ENCODE peak calls at places on chromosomes 1 and 21, in five cellular contexts. G is MM.1S, U is omental fat pad, V is stomach, T is neural crest cell. K is an unnamed sample.

GRCh38 chr1:38858833-38859560 is 575 bp downstream of the RRAGC start:
- DNase-seq in G (peak), U (peak), V (peak), T (no peak), K (peak)

GRCh38 chr1:206895837-206896242 is 1.4 kb upstream of the IL24 start:
- DNase-seq in G (no peak), U (no peak), V (peak), T (no peak), K (peak)

GRCh38 chr1:10598088-10598712 is 123.5 kb downstream of the PEX14 start:
- DNase-seq in G (no peak), U (no peak), V (peak), T (no peak), K (no peak)

GRCh38 chr21:35034203-35034926 is 14.7 kb downstream of the RUNX1 start:
- DNase-seq in G (no peak), U (no peak), V (no peak), T (no peak), K (no peak)

GRCh38 chr1:202599669-202600431 is 110.4 kb downstream of the SYT2 start:
- DNase-seq in G (peak), U (no peak), V (peak), T (peak), K (peak)

GRCh38 chr1:169884616-169885015 is 9.1 kb downstream of the SCYL3 start:
- DNase-seq in G (no peak), U (no peak), V (no peak), T (no peak), K (no peak)

GRCh38 chr1:156936191-156936590 is 15.8 kb downstream of the LRRC71 start:
- DNase-seq in G (no peak), U (no peak), V (no peak), T (no peak), K (no peak)

GRCh38 chr1:168443899-168444298 is 99.9 kb downstream of the XCL2 start:
- DNase-seq in G (no peak), U (no peak), V (no peak), T (no peak), K (no peak)

GRCh38 chr1:210294991-210295773 is 33.5 kb upstream of the HHAT start:
- DNase-seq in G (no peak), U (no peak), V (no peak), T (peak), K (no peak)

GRCh38 chr1:22611530-22611947 is 24.9 kb upstream of the C1QA start:
- DNase-seq in G (peak), U (no peak), V (no peak), T (peak), K (peak)

GRCh38 chr1:13465515-13465914 is 48.3 kb downstream of the LRRC38 start:
- DNase-seq in G (no peak), U (no peak), V (no peak), T (no peak), K (no peak)

DNA sequence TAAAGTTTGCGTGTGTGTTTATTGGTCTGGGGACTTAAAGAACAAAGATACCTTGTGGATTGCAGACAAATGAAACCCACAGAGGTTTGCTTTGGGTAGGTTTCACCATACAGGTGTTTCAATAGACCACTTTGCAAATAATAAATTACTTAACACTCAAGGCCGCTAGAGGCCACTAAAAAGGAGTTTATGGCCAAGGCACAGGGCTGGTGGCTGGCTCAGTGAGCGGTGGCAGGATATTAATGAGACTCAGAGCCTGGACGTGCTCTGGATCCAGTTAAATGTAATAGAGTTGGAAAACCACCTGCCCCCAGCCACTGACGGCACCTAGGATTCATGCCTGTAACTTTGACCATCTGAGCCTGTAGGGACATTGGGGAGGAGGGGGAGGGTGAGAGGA is 44.5 kb downstream of the LRRC38 start:
- DNase-seq in G (peak), U (no peak), V (no peak), T (peak), K (no peak)
- TF ChIP-seq CTCF in G (peak), U (no peak), V (peak), T (peak), K (no peak)

DNA sequence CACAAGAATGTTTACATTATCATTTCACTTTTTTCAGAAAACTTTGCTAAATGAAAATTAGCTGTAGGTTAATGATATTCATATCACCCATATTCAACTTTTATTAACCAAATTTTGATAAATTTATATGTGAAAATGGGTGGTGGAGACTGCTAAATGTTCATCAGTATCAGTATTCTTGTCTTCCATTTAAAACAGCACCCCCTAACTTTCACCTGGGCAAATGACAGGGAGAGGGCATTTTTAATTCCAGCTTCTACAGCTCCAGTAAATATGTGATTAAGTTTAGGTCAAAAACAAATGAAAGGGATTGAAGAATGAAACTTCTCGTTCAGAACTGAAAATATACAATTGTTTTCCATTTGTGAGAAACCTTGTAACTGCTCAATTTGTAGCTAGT is 722.2 kb downstream of the KCNT2 start:
- DNase-seq in G (no peak), U (no peak), V (no peak), T (no peak), K (no peak)
- TF ChIP-seq CTCF in G (peak), U (no peak), V (no peak), T (peak), K (no peak)

DNA sequence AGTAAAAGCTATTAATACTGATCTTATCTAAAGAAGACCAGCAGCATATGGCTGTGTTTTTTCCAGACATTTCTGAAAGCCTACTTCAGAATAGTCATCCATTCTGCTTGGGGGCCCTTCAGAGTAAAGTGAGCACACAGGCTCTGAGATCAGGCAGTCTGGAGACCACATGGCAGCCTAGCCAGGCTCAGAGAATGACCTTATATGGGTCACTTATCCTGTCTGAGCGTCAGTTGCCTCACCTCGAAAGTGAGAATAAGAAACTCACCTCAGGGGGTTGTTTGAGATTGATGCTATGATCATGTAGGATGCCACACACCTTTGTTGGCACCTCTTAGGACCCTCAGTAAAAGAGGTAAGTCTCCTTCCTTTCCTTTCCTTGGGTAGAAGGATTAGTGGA is 270.4 kb downstream of the GRIK1 start:
- DNase-seq in G (no peak), U (no peak), V (no peak), T (no peak), K (no peak)
- TF ChIP-seq CTCF in G (no peak), U (no peak), V (no peak), T (no peak), K (no peak)

GRCh38 chr1:53143527-53143926 is 1.1 kb upstream of the SLC1A7 start:
- DNase-seq in G (no peak), U (no peak), V (no peak), T (no peak), K (no peak)
- TF ChIP-seq CTCF in G (no peak), U (no peak), V (no peak), T (no peak), K (no peak)

DNA sequence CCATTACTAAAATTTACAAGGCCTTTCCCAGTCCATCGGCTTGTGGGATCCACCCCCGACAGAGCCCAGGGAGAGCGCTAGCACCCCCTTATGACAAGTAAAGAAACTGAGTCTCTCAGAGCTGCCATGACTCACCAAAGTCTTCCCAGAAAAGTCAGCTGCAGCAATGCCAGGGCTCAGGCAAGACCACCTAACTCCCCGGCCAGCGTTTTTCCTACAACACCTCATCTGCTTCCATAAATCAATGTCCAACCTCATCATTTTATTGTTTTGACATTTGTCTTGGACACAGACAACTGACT is 15.0 kb downstream of the DHCR24 start:
- DNase-seq in G (no peak), U (no peak), V (no peak), T (no peak), K (no peak)
- TF ChIP-seq CTCF in G (no peak), U (no peak), V (no peak), T (no peak), K (no peak)

DNA sequence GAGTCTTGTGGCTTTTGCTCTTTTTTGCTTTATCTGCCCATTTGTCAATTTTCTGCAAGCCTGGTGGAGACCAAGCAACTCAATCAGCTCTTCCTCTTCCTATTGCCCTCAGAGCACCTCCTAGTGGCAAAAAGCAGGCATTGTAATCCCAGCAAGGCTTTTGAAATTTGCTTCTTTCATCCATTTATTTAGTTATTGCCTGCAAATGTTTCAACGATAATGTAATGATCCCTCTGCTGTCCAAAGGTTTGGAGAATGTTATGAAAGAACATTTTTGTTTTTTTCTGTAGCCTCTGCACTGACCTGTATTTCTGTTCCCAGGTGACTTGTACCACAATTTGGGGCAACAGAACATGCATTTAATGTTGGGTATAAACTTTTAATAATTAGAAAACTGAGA is 127.8 kb downstream of the GABPA start:
- DNase-seq in G (peak), U (no peak), V (no peak), T (no peak), K (peak)
- TF ChIP-seq CTCF in G (peak), U (no peak), V (peak), T (peak), K (peak)

GRCh38 chr21:42358261-42358660 is 7.5 kb upstream of the TFF2 start:
- DNase-seq in G (no peak), U (no peak), V (no peak), T (no peak), K (no peak)

GRCh38 chr21:42361286-42361685 is 5.0 kb downstream of the TFF1 start:
- DNase-seq in G (no peak), U (no peak), V (no peak), T (no peak), K (no peak)

GRCh38 chr21:42358937-42359336 is 7.4 kb downstream of the TFF1 start:
- DNase-seq in G (peak), U (no peak), V (no peak), T (no peak), K (no peak)

GRCh38 chr21:42362198-42362597 is 4.1 kb downstream of the TFF1 start:
- DNase-seq in G (no peak), U (no peak), V (no peak), T (no peak), K (no peak)

GRCh38 chr21:42360317-42360716 is 6.0 kb downstream of the TFF1 start:
- DNase-seq in G (no peak), U (no peak), V (no peak), T (no peak), K (no peak)
- TF ChIP-seq CTCF in G (peak), U (no peak), V (no peak), T (peak), K (no peak)

K was measured in body of pancreas.